ENCODE peak calls at places on chromosome 1, in nine cellular contexts. M is OCI-M1; J is activated naive CD4-positive, alpha-beta T cell treated with anti-CD3 and anti-CD28 coated beads for 36 hours; B is mesenchymal stem cell; X is brain microvascular endothelial cell; L is stimulated activated CD8-positive, alpha-beta memory T cell treated with anti-CD3 and anti-CD28 coated beads, Interleukin-2, amount 100 ng/mL, for 1 hour; N is hippocampal formation; S is activated CD4-positive, alpha-beta memory T cell treated with anti-CD3 and anti-CD28 coated beads for 36 hours; F is fibroblast of mammary gland. Y is an unnamed sample.

GRCh38 chr1:36115200-36115669 is 9.8 kb downstream of the COL8A2 start:
- DNase-seq in X (peak), B (no peak), F (peak), S (no peak), N (no peak), J (no peak), M (no peak), L (no peak), Y (no peak)

GRCh38 chr1:42943166-42943565 is 15.5 kb downstream of the SLC2A1 start:
- DNase-seq in N (no peak), B (no peak), S (peak), L (no peak), J (peak), X (peak), M (no peak), F (no peak), Y (no peak)

GRCh38 chr1:6180578-6181311 is 624 bp upstream of the CHD5 start:
- DNase-seq in J (peak), X (no peak), M (no peak), N (no peak), F (no peak), B (no peak), S (no peak), L (no peak), Y (no peak)

GRCh38 chr1:223732993-223733798 is 20.9 kb downstream of the CAPN2 start:
- DNase-seq in X (peak), F (peak), B (no peak), N (no peak), S (no peak), J (no peak), L (no peak), M (no peak), Y (no peak)

GRCh38 chr1:196608401-196609113 is at the start of gene KCNT2:
- DNase-seq in S (peak), M (peak), X (peak), L (no peak), F (peak), J (peak), N (peak), B (peak), Y (no peak)

GRCh38 chr1:181398544-181398943 is 84.8 kb upstream of the CACNA1E start:
- DNase-seq in M (no peak), S (peak), L (no peak), N (no peak), F (no peak), B (no peak), J (peak), X (no peak), Y (no peak)

GRCh38 chr1:206693029-206693428 is 8.3 kb downstream of the MAPKAPK2 start:
- DNase-seq in J (no peak), L (no peak), M (no peak), S (no peak), N (no peak), F (peak), B (peak), X (peak), Y (no peak)

GRCh38 chr1:67274623-67275325 is 32.9 kb upstream of the IL12RB2 start:
- DNase-seq in N (no peak), F (no peak), J (peak), X (no peak), S (peak), L (no peak), B (no peak), M (no peak), Y (no peak)

GRCh38 chr1:45012639-45013278 is 705 bp downstream of the UROD start:
- DNase-seq in L (no peak), J (peak), N (no peak), M (peak), S (peak), X (peak), F (peak), B (peak), Y (no peak)

GRCh38 chr1:28519946-28520725 is 14.3 kb downstream of the RCC1 start:
- DNase-seq in X (no peak), B (no peak), N (no peak), S (no peak), F (no peak), L (no peak), M (no peak), J (no peak), Y (no peak)

GRCh38 chr1:2354511-2355407 is 36.6 kb downstream of the MORN1 start:
- DNase-seq in S (no peak), F (no peak), L (no peak), M (no peak), J (no peak), N (no peak), B (no peak), X (no peak), Y (no peak)

GRCh38 chr1:155952505-155952890 is 11.1 kb downstream of the RXFP4 start:
- DNase-seq in X (no peak), N (no peak), J (no peak), S (no peak), M (no peak), L (no peak), F (no peak), B (no peak), Y (no peak)

GRCh38 chr1:245154429-245155185 is at the start of gene KIF26B:
- DNase-seq in S (peak), L (no peak), J (peak), M (peak), N (no peak), B (peak), F (peak), X (peak), Y (no peak)

GRCh38 chr1:79811173-79811572 is 804.6 kb upstream of the ADGRL4 start:
- DNase-seq in X (peak), J (no peak), S (no peak), B (peak), N (no peak), F (peak), L (no peak), M (no peak), Y (no peak)

Y was measured in esophagus squamous epithelium.